ENCODE peak calls at places on chromosome 21, in four cellular contexts. B is heart left ventricle, Q is aorta, C is adrenal gland. V is an unnamed sample.

GRCh38 chr21:15730484-15731242 is 881 bp downstream of the USP25 start:
- DNase-seq in Q (no peak), B (no peak), C (no peak), V (peak)

GRCh38 chr21:32411366-32412161 is 942 bp upstream of the EVA1C start:
- DNase-seq in C (peak), Q (peak), B (peak), V (peak)

GRCh38 chr21:29196664-29197052 is 66.2 kb downstream of the MAP3K7CL start:
- DNase-seq in Q (no peak), B (no peak), C (no peak), V (no peak)

GRCh38 chr21:19565587-19565986 is 1162.0 kb upstream of the TMPRSS15 start:
- DNase-seq in Q (no peak), B (no peak), C (no peak), V (no peak)

GRCh38 chr21:35178812-35179211 is 129.7 kb upstream of the RUNX1 start:
- DNase-seq in C (no peak), Q (no peak), B (no peak), V (no peak)

GRCh38 chr21:28018741-28019669 is 973.7 kb downstream of the LTN1 start:
- DNase-seq in C (peak), B (no peak), Q (no peak), V (peak)

GRCh38 chr21:20877976-20878375 is 120.2 kb upstream of the NCAM2 start:
- DNase-seq in B (no peak), Q (no peak), C (no peak), V (no peak)

GRCh38 chr21:33071878-33072306 is 2.0 kb downstream of the OLIG1 start:
- DNase-seq in C (no peak), B (no peak), Q (no peak), V (no peak)

GRCh38 chr21:33586927-33587326 is 1.6 kb downstream of the DONSON start:
- DNase-seq in C (no peak), B (no peak), Q (no peak), V (no peak)

GRCh38 chr21:35359076-35359475 is 310.0 kb upstream of the RUNX1 start:
- DNase-seq in C (no peak), Q (no peak), B (no peak), V (no peak)

GRCh38 chr21:36860736-36861594 is 105.5 kb downstream of the HLCS start:
- DNase-seq in C (no peak), Q (no peak), B (no peak), V (no peak)

GRCh38 chr21:46372014-46372485 is 48.1 kb downstream of the PCNT start:
- DNase-seq in Q (no peak), B (no peak), C (no peak), V (no peak)

GRCh38 chr21:15121097-15121654 is 56.4 kb upstream of the NRIP1 start:
- DNase-seq in Q (no peak), C (no peak), B (no peak), V (no peak)

GRCh38 chr21:9737871-9738520 is 783.4 kb upstream of the TPTE start:
- DNase-seq in C (no peak), Q (no peak), B (no peak), V (no peak)

GRCh38 chr21:9739240-9739639 is 782.1 kb upstream of the TPTE start:
- DNase-seq in B (no peak), Q (no peak), C (no peak), V (no peak)

GRCh38 chr21:9735421-9735961 is 785.9 kb upstream of the TPTE start:
- DNase-seq in B (no peak), C (no peak), Q (peak), V (no peak)

GRCh38 chr21:9741343-9741742 is 780.0 kb upstream of the TPTE start:
- DNase-seq in C (no peak), B (no peak), Q (no peak), V (no peak)

DNA sequence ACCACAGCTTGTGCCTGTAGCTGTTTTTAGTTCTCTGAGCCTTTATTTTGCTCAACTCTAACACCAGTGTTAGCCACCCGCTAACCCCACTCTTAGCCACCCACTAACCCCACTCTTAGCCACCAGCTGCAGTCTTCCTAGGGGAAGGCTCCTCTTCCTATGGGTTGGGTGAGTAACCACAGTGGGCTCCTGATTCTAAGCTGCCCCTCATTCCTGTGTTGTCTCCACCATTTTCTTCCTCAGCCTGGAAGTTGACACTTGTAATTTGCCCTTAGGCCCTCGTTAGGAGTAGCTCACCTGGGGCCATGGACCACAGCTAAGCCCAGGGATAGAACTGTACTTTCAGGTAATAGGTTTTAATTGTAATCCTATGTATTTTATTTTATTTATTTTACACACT is 782.9 kb upstream of the TPTE start:
- DNase-seq in C (no peak), B (no peak), Q (no peak), V (no peak)
- H3K27ac ChIP-seq in C (no peak), B (no peak), Q (no peak), V (no peak)

GRCh38 chr21:37915516-37915915 is 741 bp downstream of the KCNJ6 start:
- DNase-seq in C (no peak), B (no peak), Q (no peak), V (no peak)

GRCh38 chr21:37914211-37914900 is 1.9 kb downstream of the KCNJ6 start:
- DNase-seq in C (no peak), Q (peak), B (no peak), V (peak)

GRCh38 chr21:37916795-37917142 is 512 bp upstream of the KCNJ6 start:
- DNase-seq in C (no peak), Q (no peak), B (no peak), V (no peak)

GRCh38 chr21:37917612-37918011 is 1.4 kb upstream of the KCNJ6 start:
- DNase-seq in Q (no peak), C (no peak), B (no peak), V (no peak)

DNA sequence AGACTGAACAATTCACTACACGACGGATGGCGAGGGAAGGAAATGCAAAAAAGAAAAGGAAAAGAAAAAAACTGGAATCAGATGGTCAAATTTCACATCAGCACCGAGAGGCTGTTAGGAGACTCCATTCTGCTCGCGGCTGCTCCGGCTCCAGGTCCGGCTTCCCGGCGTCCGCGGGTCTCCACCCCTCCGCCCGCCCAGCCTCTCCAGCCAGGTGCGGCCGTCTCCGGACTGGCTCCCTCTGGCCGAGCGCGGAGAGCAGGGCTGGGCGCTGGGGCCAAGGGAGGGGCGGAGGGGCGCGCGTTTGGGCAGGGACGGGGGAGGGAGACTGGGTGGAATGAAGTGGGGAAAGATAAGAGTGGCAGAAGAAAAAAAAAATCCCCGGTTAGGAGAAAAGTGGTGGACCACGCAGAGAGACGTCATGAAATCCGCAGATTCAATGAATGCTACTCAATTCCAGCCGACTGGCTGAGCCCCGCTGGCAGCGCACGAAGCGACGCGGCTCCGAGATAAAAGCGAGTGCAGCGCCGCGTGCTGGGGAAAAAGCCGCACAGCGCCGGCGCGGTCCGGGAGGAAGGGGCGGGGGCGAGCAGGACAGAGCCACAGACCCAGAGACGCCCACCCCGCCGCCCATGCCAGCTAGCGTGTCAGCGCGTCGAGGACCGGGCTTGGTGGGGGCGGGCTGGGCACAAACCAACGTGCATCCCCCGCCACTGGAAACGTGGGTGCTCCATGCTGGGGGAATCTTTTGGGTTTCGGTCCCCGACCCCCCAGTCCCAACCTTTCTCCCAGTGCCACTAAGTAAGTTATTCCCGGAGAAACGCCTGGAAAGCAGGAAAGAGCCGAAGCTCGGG is at the start of gene KCNJ6:
- DNase-seq in Q (no peak), C (peak), B (no peak), V (no peak)
- H3K4me3 ChIP-seq in Q (peak), C (no peak), B (peak), V (no peak)

DNA sequence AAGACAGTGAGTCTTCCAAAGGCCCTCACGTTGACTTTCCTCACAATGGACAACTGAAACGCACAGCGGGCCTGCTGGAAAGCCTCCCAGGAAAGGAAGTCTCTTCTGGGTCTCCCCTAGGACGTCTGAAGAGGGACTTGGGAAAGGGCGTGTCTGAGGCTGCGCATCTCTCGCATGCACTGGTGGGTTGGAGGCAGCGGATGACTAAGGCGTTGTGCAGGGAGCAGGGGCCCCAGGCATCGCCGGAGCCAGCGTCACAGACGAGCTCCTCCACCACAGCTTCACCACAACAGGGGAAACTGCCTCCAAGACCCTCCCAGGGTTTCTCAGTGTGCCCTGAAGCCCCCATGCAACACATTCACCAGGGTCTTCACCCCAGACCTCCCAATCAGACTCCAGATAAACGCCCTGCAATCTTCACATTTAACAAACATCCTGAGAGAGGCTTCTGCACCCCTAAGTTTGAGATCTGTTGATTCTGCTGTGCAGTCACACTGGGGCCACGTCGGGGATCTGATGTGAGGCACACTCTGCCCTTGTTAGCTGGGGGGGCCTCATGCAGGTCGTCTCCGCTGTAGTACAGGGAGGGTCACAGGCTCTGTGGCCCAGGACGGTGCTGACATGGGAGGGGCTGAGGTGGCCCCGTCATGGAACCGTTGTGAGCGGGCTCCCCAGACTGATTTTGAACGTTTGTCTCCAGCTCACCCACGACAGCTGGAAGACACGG is 7.0 kb upstream of the TFF1 start:
- DNase-seq in Q (peak), B (no peak), C (no peak), V (no peak)
- H3K27ac ChIP-seq in Q (no peak), B (no peak), C (no peak), V (no peak)

GRCh38 chr21:38766987-38767722 is 38.6 kb upstream of the ETS2 start:
- DNase-seq in C (no peak), Q (no peak), B (no peak), V (no peak)

GRCh38 chr21:38769253-38769780 is 36.4 kb upstream of the ETS2 start:
- DNase-seq in B (no peak), Q (no peak), C (no peak), V (peak)

GRCh38 chr21:38771536-38771935 is 34.2 kb upstream of the ETS2 start:
- DNase-seq in C (no peak), B (no peak), Q (no peak), V (no peak)

GRCh38 chr21:38770660-38771059 is 35.1 kb upstream of the ETS2 start:
- DNase-seq in B (no peak), Q (no peak), C (no peak), V (no peak)

GRCh38 chr21:38768385-38769071 is 37.2 kb upstream of the ETS2 start:
- DNase-seq in Q (no peak), C (no peak), B (no peak), V (no peak)
- H3K4me3 ChIP-seq in Q (no peak), C (no peak), B (no peak), V (no peak)

GRCh38 chr21:40757366-40757765 is 89.6 kb downstream of the DSCAM start:
- DNase-seq in C (no peak), B (no peak), Q (no peak), V (no peak)
- H3K27ac ChIP-seq in C (no peak), B (no peak), Q (no peak), V (no peak)

DNA sequence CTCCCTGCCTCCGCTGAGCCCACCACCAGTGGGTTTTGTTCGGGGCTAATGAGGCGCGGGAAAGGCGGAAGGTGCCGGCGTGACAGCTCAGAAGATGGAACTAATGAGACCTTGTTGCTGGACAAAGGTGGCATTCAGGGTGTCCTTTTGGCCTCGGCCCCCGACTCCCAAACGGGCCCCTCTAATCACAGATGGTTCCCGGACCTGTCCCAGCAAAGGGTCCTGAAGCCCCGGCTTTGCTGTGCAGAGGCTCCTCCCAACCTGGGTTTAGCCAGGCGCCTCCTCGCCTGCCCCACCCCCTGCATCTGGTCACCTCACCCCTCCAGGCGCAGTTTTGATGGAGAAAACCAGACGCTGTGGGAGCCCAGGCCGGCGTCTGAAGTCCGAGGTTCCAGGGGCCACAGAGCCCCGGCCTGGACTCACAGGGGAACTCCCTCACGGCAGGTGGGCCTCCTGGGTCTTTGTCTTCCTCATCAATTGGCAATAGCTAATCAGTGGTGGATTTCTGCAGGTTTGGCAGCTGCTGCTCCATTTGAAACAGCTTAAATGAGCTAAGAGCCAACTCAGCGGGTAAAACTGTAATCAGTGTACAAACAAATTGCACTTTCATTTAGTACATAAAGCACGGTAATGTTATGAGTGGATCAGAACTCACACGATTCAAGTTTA is 44.3 kb upstream of the ADARB1 start:
- DNase-seq in Q (no peak), B (no peak), C (no peak), V (no peak)
- H3K4me3 ChIP-seq in Q (no peak), B (no peak), C (no peak), V (no peak)

GRCh38 chr21:44377922-44378645 is 24.7 kb downstream of the TRPM2 start:
- DNase-seq in B (no peak), Q (peak), C (no peak), V (no peak)

GRCh38 chr21:44381874-44382273 is 28.5 kb downstream of the TRPM2 start:
- DNase-seq in B (no peak), Q (no peak), C (no peak), V (no peak)

GRCh38 chr21:44380876-44381275 is 27.5 kb downstream of the TRPM2 start:
- DNase-seq in Q (peak), C (no peak), B (peak), V (no peak)

GRCh38 chr21:44378646-44379581 is 25.5 kb downstream of the TRPM2 start:
- DNase-seq in Q (peak), B (peak), C (no peak), V (no peak)

GRCh38 chr21:44379991-44380865 is 26.8 kb downstream of the TRPM2 start:
- DNase-seq in C (no peak), B (peak), Q (peak), V (no peak)
- H3K27ac ChIP-seq in C (no peak), B (no peak), Q (no peak), V (no peak)